ENCODE peak calls at places on chromosome 6, in eight cellular contexts. P, O, F, C, H, M, E and B are unnamed samples.

GRCh38 chr6:20265842-20266241 is 53.6 kb upstream of the MBOAT1 start:
- DNase-seq in P (no peak), O (no peak), F (no peak), C (no peak), H (no peak), M (no peak), E (no peak), B (no peak)

GRCh38 chr6:108966855-108967755 is 118.9 kb downstream of the ARMC2 start:
- DNase-seq in P (no peak), O (peak; percentile 78), F (no peak), C (no peak), H (no peak), M (peak; percentile 43), E (no peak), B (no peak)

GRCh38 chr6:124830506-124830905 is 131.7 kb upstream of the RNF217 start:
- DNase-seq in P (no peak), O (no peak), F (no peak), C (no peak), H (no peak), M (no peak), E (no peak), B (no peak)

GRCh38 chr6:98928688-98929087 is 19.1 kb downstream of the FBXL4 start:
- DNase-seq in P (no peak), O (no peak), F (no peak), C (no peak), H (no peak), M (no peak), E (no peak), B (no peak)

GRCh38 chr6:41622210-41622990 is 15.9 kb upstream of the MDFI start:
- DNase-seq in P (no peak), O (peak; percentile 66), F (no peak), C (no peak), H (no peak), M (no peak), E (no peak), B (no peak)

GRCh38 chr6:151349651-151350270 is 41.6 kb downstream of the ZBTB2 start:
- DNase-seq in P (no peak), O (no peak), F (no peak), C (no peak), H (no peak), M (no peak), E (no peak), B (no peak)

GRCh38 chr6:147279423-147279822 is 75.2 kb downstream of the STXBP5 start:
- DNase-seq in P (no peak), O (no peak), F (peak; percentile 69), C (peak; percentile 26), H (no peak), M (no peak), E (no peak), B (no peak)

GRCh38 chr6:139240161-139241010 is 51.4 kb downstream of the TXLNB start:
- DNase-seq in P (no peak), O (no peak), F (peak; percentile 34), C (no peak), H (no peak), M (no peak), E (no peak), B (no peak)

GRCh38 chr6:146913842-146914562 is 290.2 kb upstream of the STXBP5 start:
- DNase-seq in P (peak; percentile 8), O (peak; percentile 92), F (peak; percentile 98), C (peak; percentile 95), H (peak; percentile 90), M (peak; percentile 33), E (no peak), B (no peak)

GRCh38 chr6:86859513-86859912 is 77.8 kb upstream of the HTR1E start:
- DNase-seq in P (no peak), O (no peak), F (no peak), C (no peak), H (no peak), M (no peak), E (no peak), B (no peak)

GRCh38 chr6:160048471-160048870 is 73.1 kb upstream of the SLC22A1 start:
- DNase-seq in P (no peak), O (no peak), F (no peak), C (no peak), H (no peak), M (no peak), E (no peak), B (no peak)

GRCh38 chr6:154134471-154135147 is 95.6 kb downstream of the OPRM1 start:
- DNase-seq in P (no peak), O (no peak), F (no peak), C (no peak), H (no peak), M (no peak), E (no peak), B (no peak)

GRCh38 chr6:41652876-41653641 is 14.8 kb downstream of the MDFI start:
- DNase-seq in P (no peak), O (no peak), F (no peak), C (no peak), H (no peak), M (no peak), E (no peak), B (no peak)

GRCh38 chr6:19492631-19493030 is 344.5 kb upstream of the ID4 start:
- DNase-seq in P (no peak), O (no peak), F (no peak), C (no peak), H (no peak), M (no peak), E (no peak), B (no peak)

GRCh38 chr6:12014027-12014872 is 2.1 kb downstream of the HIVEP1 start:
- DNase-seq in P (no peak), O (peak; percentile 80), F (no peak), C (no peak), H (peak; percentile 48), M (no peak), E (no peak), B (no peak)

GRCh38 chr6:40352527-40353170 is 234.5 kb downstream of the LRFN2 start:
- DNase-seq in P (no peak), O (no peak), F (no peak), C (no peak), H (no peak), M (no peak), E (no peak), B (no peak)

GRCh38 chr6:89146748-89147715 is 1.2 kb downstream of the PM20D2 start:
- DNase-seq in P (no peak), O (peak; percentile 37), F (no peak), C (no peak), H (peak; percentile 36), M (peak; percentile 35), E (peak; percentile 48), B (no peak)

GRCh38 chr6:150646228-150646627 is 46.5 kb downstream of the PLEKHG1 start:
- DNase-seq in P (no peak), O (no peak), F (no peak), C (no peak), H (no peak), M (no peak), E (no peak), B (no peak)

GRCh38 chr6:51562198-51562597 is 525.2 kb downstream of the PKHD1 start:
- DNase-seq in P (no peak), O (no peak), F (no peak), C (no peak), H (no peak), M (no peak), E (no peak), B (no peak)

GRCh38 chr6:51554029-51554428 is 533.4 kb downstream of the PKHD1 start:
- DNase-seq in P (no peak), O (no peak), F (no peak), C (no peak), H (no peak), M (no peak), E (no peak), B (no peak)

GRCh38 chr6:51553246-51554015 is 534.0 kb downstream of the PKHD1 start:
- DNase-seq in P (no peak), O (no peak), F (no peak), C (no peak), H (no peak), M (no peak), E (no peak), B (no peak)

GRCh38 chr6:51559059-51559458 is 528.4 kb downstream of the PKHD1 start:
- DNase-seq in P (no peak), O (peak; percentile 38), F (no peak), C (no peak), H (no peak), M (peak; percentile 18), E (no peak), B (no peak)
- TF ChIP-seq CTCF in P (no peak), O (peak; percentile 91), F (no peak), C (no peak), H (no peak), M (peak; percentile 71), E (peak; percentile 29), B (no peak)

DNA sequence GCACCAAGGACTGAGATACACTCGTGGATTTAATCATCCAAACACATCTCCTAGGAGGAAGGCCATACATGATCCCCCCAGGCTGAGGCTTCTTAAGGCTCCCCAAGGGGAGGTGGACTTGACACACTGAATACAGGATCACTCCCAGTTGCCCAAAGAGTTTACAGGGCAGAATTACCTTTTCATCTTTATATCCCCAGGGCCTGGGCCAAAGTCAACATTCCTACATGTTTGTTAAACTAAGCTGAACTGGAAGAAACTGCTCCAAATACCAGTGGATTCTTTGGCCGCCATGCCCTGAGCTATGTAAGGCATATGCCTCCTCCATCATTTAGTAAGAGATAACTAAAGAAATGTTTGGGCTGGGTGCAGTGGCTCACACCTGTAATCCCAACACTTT is 22.2 kb upstream of the SERPINB1 start:
- DNase-seq in P (no peak), O (no peak), F (no peak), C (no peak), H (no peak), M (peak; percentile 54), E (no peak), B (no peak)
- TF ChIP-seq CTCF in P (no peak), O (no peak), F (no peak), C (no peak), H (no peak), M (no peak), E (no peak), B (no peak)

DNA sequence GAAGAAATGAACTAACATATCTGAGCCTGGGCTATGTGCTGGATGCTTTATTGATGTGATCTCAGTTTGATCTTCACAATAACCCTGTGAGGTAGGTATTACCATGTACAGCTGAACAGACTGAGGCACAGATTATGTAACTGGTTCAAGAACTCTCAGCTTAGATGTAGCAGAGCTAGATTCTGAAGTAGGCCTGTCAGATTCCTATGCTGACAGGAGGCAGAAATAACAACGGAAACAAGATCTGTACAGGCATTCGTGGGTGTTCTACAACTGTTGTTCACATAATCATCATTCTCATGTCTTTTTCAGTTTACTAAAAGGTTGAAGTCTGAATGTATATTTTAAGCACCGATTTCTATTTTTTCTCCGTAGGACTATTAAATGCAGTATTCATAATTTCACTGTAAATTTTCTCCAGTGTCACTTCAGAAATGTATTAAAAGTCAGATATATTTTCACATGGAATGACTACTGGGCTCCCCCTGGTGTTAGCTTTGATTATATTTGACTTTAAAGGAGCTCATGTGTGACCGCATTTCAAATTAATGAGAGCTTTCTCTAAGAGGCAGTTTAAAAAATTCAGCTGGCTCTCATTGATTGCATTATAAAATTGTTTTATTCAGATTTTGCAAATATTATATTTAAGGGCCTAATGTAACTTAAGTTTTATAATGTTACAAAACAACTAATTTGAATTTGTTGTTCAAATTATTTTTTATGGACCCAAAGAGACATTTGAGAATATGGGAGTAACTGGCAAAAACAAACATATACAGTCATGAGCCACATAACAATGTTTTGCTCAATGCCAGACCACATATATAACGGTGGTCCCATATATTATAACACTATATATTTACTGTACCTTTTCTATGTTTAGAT is 36.4 kb upstream of the SLC17A4 start:
- DNase-seq in P (peak; percentile 17), O (no peak), F (no peak), C (no peak), H (peak; percentile 19), M (peak; percentile 39), E (peak; percentile 28), B (no peak)
- TF ChIP-seq CTCF in P (peak; percentile 70), O (peak; percentile 57), F (peak; percentile 52), C (peak; percentile 59), H (peak; percentile 70), M (peak; percentile 64), E (peak; percentile 40), B (peak; percentile 47)

GRCh38 chr6:115271434-115271833 is 789.3 kb downstream of the FRK start:
- DNase-seq in P (no peak), O (no peak), F (no peak), C (no peak), H (no peak), M (no peak), E (no peak), B (no peak)
- TF ChIP-seq CTCF in P (no peak), O (no peak), F (no peak), C (no peak), H (no peak), M (no peak), E (no peak), B (no peak)